ENCODE peak calls at places on chromosomes 11 and 22, in seven cellular contexts. K, I, O, V, S, R and A are unnamed samples.

GRCh38 chr11:86816251-86816726 is 15.9 kb downstream of the PRSS23 start:
- DNase-seq in K (no peak), I (no peak), O (no peak), V (no peak), S (no peak), R (no peak), A (no peak)

GRCh38 chr11:116990061-116990473 is 108.2 kb downstream of the SIK3 start:
- DNase-seq in K (no peak), I (no peak), O (no peak), V (no peak), S (no peak), R (no peak), A (peak; percentile 7)

GRCh38 chr22:39173787-39174497 is 21.5 kb upstream of the CBX7 start:
- DNase-seq in K (no peak), I (no peak), O (no peak), V (peak; percentile 45), S (no peak), R (no peak), A (no peak)

GRCh38 chr22:31742115-31742514 is 7.8 kb downstream of the PRR14L start:
- DNase-seq in K (no peak), I (no peak), O (no peak), V (no peak), S (no peak), R (no peak), A (no peak)

GRCh38 chr11:74084796-74085541 is 76.1 kb upstream of the UCP3 start:
- DNase-seq in K (no peak), I (no peak), O (no peak), V (no peak), S (no peak), R (no peak), A (peak; percentile 33)

GRCh38 chr11:76237914-76238313 is 31.6 kb upstream of the WNT11 start:
- DNase-seq in K (no peak), I (no peak), O (no peak), V (no peak), S (no peak), R (no peak), A (no peak)

GRCh38 chr11:132439711-132440300 is 1069.4 kb downstream of the NTM start:
- DNase-seq in K (no peak), I (no peak), O (no peak), V (no peak), S (no peak), R (no peak), A (no peak)

GRCh38 chr22:41539146-41540005 is 4.9 kb downstream of the POLR3H start:
- DNase-seq in K (no peak), I (no peak), O (no peak), V (no peak), S (no peak), R (no peak), A (no peak)

GRCh38 chr11:65505434-65506315 is 6.8 kb downstream of the MALAT1 start:
- DNase-seq in K (peak; percentile 70), I (peak; percentile 42), O (no peak), V (peak; percentile 57), S (peak; percentile 41), R (no peak), A (no peak)

GRCh38 chr22:35230839-35231584 is 26.3 kb upstream of the HMGXB4 start:
- DNase-seq in K (no peak), I (no peak), O (no peak), V (no peak), S (no peak), R (no peak), A (peak; percentile 41)

GRCh38 chr11:9601041-9601875 is 27.8 kb downstream of the WEE1 start:
- DNase-seq in K (no peak), I (no peak), O (peak; percentile 30), V (peak; percentile 35), S (no peak), R (no peak), A (no peak)

GRCh38 chr11:75273331-75273988 is 32.9 kb downstream of the TPBGL start:
- DNase-seq in K (peak; percentile 56), I (peak; percentile 21), O (no peak), V (no peak), S (no peak), R (peak; percentile 47), A (no peak)

GRCh38 chr11:23127706-23128105 is 267.4 kb upstream of the CCDC179 start:
- DNase-seq in K (no peak), I (no peak), O (no peak), V (no peak), S (no peak), R (no peak), A (no peak)

GRCh38 chr11:69373251-69373635 is 79.3 kb downstream of the MYEOV start:
- DNase-seq in K (no peak), I (no peak), O (no peak), V (no peak), S (no peak), R (no peak), A (no peak)

GRCh38 chr11:49221112-49221511 is 12.7 kb upstream of the FOLH1 start:
- DNase-seq in K (no peak), I (no peak), O (no peak), V (no peak), S (no peak), R (no peak), A (no peak)

GRCh38 chr11:96037267-96037990 is 113.5 kb upstream of the MTMR2 start:
- DNase-seq in K (no peak), I (no peak), O (no peak), V (no peak), S (no peak), R (no peak), A (no peak)

GRCh38 chr11:29328961-29329441 is 687.8 kb downstream of the KCNA4 start:
- DNase-seq in K (no peak), I (no peak), O (no peak), V (no peak), S (no peak), R (no peak), A (no peak)

GRCh38 chr11:57356179-57356757 is 18.1 kb downstream of the P2RX3 start:
- DNase-seq in K (no peak), I (no peak), O (no peak), V (no peak), S (no peak), R (no peak), A (no peak)

GRCh38 chr11:124801014-124801413 is 808 bp upstream of the MSANTD2 start:
- DNase-seq in K (no peak), I (no peak), O (no peak), V (no peak), S (no peak), R (no peak), A (no peak)

GRCh38 chr11:124801636-124802312 is 1.6 kb upstream of the MSANTD2 start:
- DNase-seq in K (no peak), I (no peak), O (no peak), V (no peak), S (no peak), R (no peak), A (no peak)

GRCh38 chr11:124798991-124799383 is 1.2 kb downstream of the MSANTD2 start:
- DNase-seq in K (no peak), I (no peak), O (no peak), V (no peak), S (no peak), R (no peak), A (no peak)

GRCh38 chr11:124799384-124800225 is 601 bp downstream of the MSANTD2 start:
- DNase-seq in K (peak; percentile 72), I (peak; percentile 49), O (peak; percentile 41), V (peak; percentile 65), S (no peak), R (peak; percentile 66), A (peak; percentile 49)

GRCh38 chr11:124800226-124800929 is at the start of gene MSANTD2:
- DNase-seq in K (peak; percentile 91), I (peak; percentile 89), O (peak; percentile 77), V (peak; percentile 89), S (peak; percentile 64), R (peak; percentile 91), A (peak; percentile 83)
- TF ChIP-seq POLR2A in K (peak; percentile 68), I (peak; percentile 86), O (peak; percentile 89), V (peak; percentile 92), S (no peak), R (peak; percentile 86), A (peak; percentile 60)

GRCh38 chr11:35558468-35558867 is 33.1 kb upstream of the PAMR1 start:
- DNase-seq in K (no peak), I (no peak), O (no peak), V (no peak), S (peak; percentile 20), R (no peak), A (no peak)
- TF ChIP-seq POLR2A in K (no peak), I (no peak), O (no peak), V (no peak), S (no peak), R (no peak), A (no peak)

GRCh38 chr22:19432092-19432844 is at the start of gene MRPL40:
- DNase-seq in K (peak; percentile 96), I (peak; percentile 95), O (peak; percentile 92), V (peak; percentile 98), S (peak; percentile 82), R (peak; percentile 98), A (peak; percentile 97)
- TF ChIP-seq POLR2A in K (peak; percentile 82), I (peak; percentile 91), O (peak; percentile 96), V (peak; percentile 88), S (peak; percentile 63), R (peak; percentile 86), A (peak; percentile 99)

GRCh38 chr22:29480512-29481264 is 670 bp downstream of the NEFH start:
- DNase-seq in K (no peak), I (peak; percentile 84), O (no peak), V (no peak), S (no peak), R (no peak), A (peak; percentile 69)
- TF ChIP-seq POLR2A in K (no peak), I (no peak), O (no peak), V (no peak), S (no peak), R (no peak), A (no peak)

GRCh38 chr11:118526688-118527087 is 586 bp upstream of the TTC36 start:
- DNase-seq in K (no peak), I (no peak), O (no peak), V (peak; percentile 72), S (no peak), R (no peak), A (no peak)
- TF ChIP-seq POLR2A in K (no peak), I (no peak), O (no peak), V (no peak), S (no peak), R (no peak), A (no peak)

GRCh38 chr11:77589521-77590193 is at the start of gene AQP11:
- DNase-seq in K (peak; percentile 90), I (peak; percentile 91), O (peak; percentile 86), V (peak; percentile 96), S (peak; percentile 64), R (peak; percentile 91), A (peak; percentile 86)
- TF ChIP-seq POLR2A in K (peak; percentile 12), I (peak; percentile 55), O (no peak), V (peak; percentile 77), S (peak; percentile 30), R (peak; percentile 4), A (no peak)